ENCODE peak calls at places on chromosome 14, in four cellular contexts. One of them, this sample, is unnamed.
A peak's percentile ranks its signal among the peaks of the same experiment; 100 is the strongest.

GRCh38 chr14:93702946-93703345 is 85.3 kb downstream of the PRIMA1 start:
- DNase-seq in K562: no peak
- DNase-seq in H1: no peak
- DNase-seq in GM12878: no peak
- DNase-seq in this sample: no peak

GRCh38 chr14:94000986-94001385 is 3.9 kb downstream of the CCDC197 start:
- DNase-seq in K562: no peak
- DNase-seq in H1: no peak
- DNase-seq in GM12878: no peak
- DNase-seq in this sample: no peak

GRCh38 chr14:54312166-54312801 is 84.5 kb upstream of the CDKN3 start:
- DNase-seq in K562: no peak
- DNase-seq in H1: no peak
- DNase-seq in GM12878: no peak
- DNase-seq in this sample: peak; percentile 62

GRCh38 chr14:19949218-19949617 is 18.5 kb downstream of the OR4K1 start:
- DNase-seq in K562: no peak
- DNase-seq in H1: no peak
- DNase-seq in GM12878: no peak
- DNase-seq in this sample: no peak

GRCh38 chr14:76855066-76855465 is 28.9 kb downstream of the LRRC74A start:
- DNase-seq in K562: no peak
- DNase-seq in H1: no peak
- DNase-seq in GM12878: no peak
- DNase-seq in this sample: no peak

GRCh38 chr14:85474431-85474830 is 55.5 kb upstream of the FLRT2 start:
- DNase-seq in K562: no peak
- DNase-seq in H1: no peak
- DNase-seq in GM12878: no peak
- DNase-seq in this sample: no peak

GRCh38 chr14:23580948-23581281 is 2.3 kb upstream of the JPH4 start:
- DNase-seq in K562: no peak
- DNase-seq in H1: no peak
- DNase-seq in GM12878: no peak
- DNase-seq in this sample: peak; percentile 43

GRCh38 chr14:105859717-105860614 is 333.6 kb downstream of the TMEM121 start:
- DNase-seq in K562: no peak
- DNase-seq in H1: no peak
- DNase-seq in GM12878: no peak
- DNase-seq in this sample: no peak

GRCh38 chr14:64812412-64812811 is 67.3 kb downstream of the SPTB start:
- DNase-seq in K562: peak; percentile 46
- DNase-seq in H1: no peak
- DNase-seq in GM12878: no peak
- DNase-seq in this sample: peak; percentile 47

GRCh38 chr14:40252817-40253447 is 820.7 kb upstream of the FBXO33 start:
- DNase-seq in K562: no peak
- DNase-seq in H1: no peak
- DNase-seq in GM12878: no peak
- DNase-seq in this sample: peak; percentile 7

GRCh38 chr14:55610717-55611370 is 30.8 kb downstream of the KTN1 start:
- DNase-seq in K562: no peak
- DNase-seq in H1: no peak
- DNase-seq in GM12878: no peak
- DNase-seq in this sample: no peak

GRCh38 chr14:72633551-72633950 is 260.4 kb downstream of the DPF3 start:
- DNase-seq in K562: no peak
- DNase-seq in H1: no peak
- DNase-seq in GM12878: no peak
- DNase-seq in this sample: no peak

GRCh38 chr14:67765192-67765834 is 51.1 kb downstream of the ZFYVE26 start:
- DNase-seq in K562: no peak
- DNase-seq in H1: no peak
- DNase-seq in GM12878: no peak
- DNase-seq in this sample: no peak

GRCh38 chr14:36097356-36097755 is 79.2 kb downstream of the PTCSC3 start:
- DNase-seq in K562: no peak
- DNase-seq in H1: no peak
- DNase-seq in GM12878: no peak
- DNase-seq in this sample: no peak

GRCh38 chr14:98951031-98951430 is 321.0 kb downstream of the BCL11B start:
- DNase-seq in K562: no peak
- DNase-seq in H1: no peak
- DNase-seq in GM12878: no peak
- DNase-seq in this sample: no peak

GRCh38 chr14:78316711-78317110 is 146.5 kb downstream of the NRXN3 start:
- DNase-seq in K562: no peak
- DNase-seq in H1: no peak
- DNase-seq in GM12878: no peak
- DNase-seq in this sample: no peak

GRCh38 chr14:46818147-46818546 is 166.6 kb upstream of the RPL10L start:
- DNase-seq in K562: no peak
- DNase-seq in H1: peak; percentile 17
- DNase-seq in GM12878: no peak
- DNase-seq in this sample: no peak

GRCh38 chr14:83379371-83379770 is 1845.7 kb upstream of the SEL1L start:
- DNase-seq in K562: no peak
- DNase-seq in H1: no peak
- DNase-seq in GM12878: no peak
- DNase-seq in this sample: no peak

GRCh38 chr14:54489731-54490447 is 1.1 kb upstream of the GMFB start:
- DNase-seq in K562: no peak
- DNase-seq in H1: no peak
- DNase-seq in GM12878: no peak
- DNase-seq in this sample: no peak

GRCh38 chr14:85415015-85415712 is 114.8 kb upstream of the FLRT2 start:
- DNase-seq in K562: no peak
- DNase-seq in H1: peak; percentile 17
- DNase-seq in GM12878: no peak
- DNase-seq in this sample: no peak

GRCh38 chr14:96409701-96410100 is 17.8 kb downstream of the AK7 start:
- DNase-seq in K562: no peak
- DNase-seq in H1: no peak
- DNase-seq in GM12878: no peak
- DNase-seq in this sample: peak; percentile 71

GRCh38 chr14:52801014-52801708 is 9.8 kb upstream of the GNPNAT1 start:
- DNase-seq in K562: no peak
- DNase-seq in H1: no peak
- DNase-seq in GM12878: no peak
- DNase-seq in this sample: no peak

GRCh38 chr14:35374273-35374681 is 30.3 kb downstream of the NFKBIA start:
- DNase-seq in K562: no peak
- DNase-seq in H1: no peak
- DNase-seq in GM12878: no peak
- DNase-seq in this sample: peak; percentile 35

GRCh38 chr14:93285048-93285447 is 47.8 kb downstream of the BTBD7 start:
- DNase-seq in K562: no peak
- DNase-seq in H1: no peak
- DNase-seq in GM12878: no peak
- DNase-seq in this sample: no peak

GRCh38 chr14:85607571-85608219 is 77.8 kb downstream of the FLRT2 start:
- DNase-seq in K562: no peak
- DNase-seq in H1: no peak
- DNase-seq in GM12878: no peak
- DNase-seq in this sample: no peak

GRCh38 chr14:72638021-72638420 is 255.9 kb downstream of the DPF3 start:
- DNase-seq in K562: no peak
- DNase-seq in H1: no peak
- DNase-seq in GM12878: no peak
- DNase-seq in this sample: no peak

GRCh38 chr14:24887623-24888304 is 162.2 kb downstream of the STXBP6 start:
- DNase-seq in K562: no peak
- DNase-seq in H1: no peak
- DNase-seq in GM12878: no peak
- DNase-seq in this sample: no peak

GRCh38 chr14:98957211-98958047 is 314.6 kb downstream of the BCL11B start:
- DNase-seq in K562: no peak
- DNase-seq in H1: no peak
- DNase-seq in GM12878: no peak
- DNase-seq in this sample: no peak

GRCh38 chr14:76201162-76201561 is 49.4 kb downstream of the GPATCH2L start:
- DNase-seq in K562: no peak
- DNase-seq in H1: no peak
- DNase-seq in GM12878: no peak
- DNase-seq in this sample: no peak

GRCh38 chr14:56782701-56783100 is 27.6 kb downstream of the OTX2 start:
- DNase-seq in K562: no peak
- DNase-seq in H1: no peak
- DNase-seq in GM12878: no peak
- DNase-seq in this sample: no peak

GRCh38 chr14:24415421-24416253 is 13.8 kb downstream of the CBLN3 start:
- DNase-seq in K562: no peak
- DNase-seq in H1: no peak
- DNase-seq in GM12878: no peak
- DNase-seq in this sample: no peak

GRCh38 chr14:81441626-81442134 is 41.6 kb upstream of the STON2 start:
- DNase-seq in K562: no peak
- DNase-seq in H1: no peak
- DNase-seq in GM12878: no peak
- DNase-seq in this sample: no peak
- TF ChIP-seq EGR1 in K562: no peak
- TF ChIP-seq EGR1 in H1: no peak
- TF ChIP-seq EGR1 in GM12878: no peak
- TF ChIP-seq EGR1 in this sample: no peak

GRCh38 chr14:100282083-100282350 is 24.2 kb downstream of the SLC25A29 start:
- DNase-seq in K562: no peak
- DNase-seq in H1: no peak
- DNase-seq in GM12878: no peak
- DNase-seq in this sample: no peak
- TF ChIP-seq EGR1 in K562: no peak
- TF ChIP-seq EGR1 in H1: no peak
- TF ChIP-seq EGR1 in GM12878: no peak
- TF ChIP-seq EGR1 in this sample: no peak

GRCh38 chr14:90475298-90475697 is 78.5 kb downstream of the CALM1 start:
- DNase-seq in K562: no peak
- DNase-seq in H1: no peak
- DNase-seq in GM12878: no peak
- DNase-seq in this sample: no peak
- TF ChIP-seq EGR1 in K562: no peak
- TF ChIP-seq EGR1 in H1: no peak
- TF ChIP-seq EGR1 in GM12878: no peak
- TF ChIP-seq EGR1 in this sample: no peak

GRCh38 chr14:61388976-61389576 is 67.7 kb downstream of the PRKCH start:
- DNase-seq in K562: no peak
- DNase-seq in H1: no peak
- DNase-seq in GM12878: no peak
- DNase-seq in this sample: peak; percentile 36

GRCh38 chr14:61386173-61386772 is 64.9 kb downstream of the PRKCH start:
- DNase-seq in K562: no peak
- DNase-seq in H1: no peak
- DNase-seq in GM12878: no peak
- DNase-seq in this sample: no peak

GRCh38 chr14:61387076-61387475 is 65.7 kb downstream of the PRKCH start:
- DNase-seq in K562: no peak
- DNase-seq in H1: no peak
- DNase-seq in GM12878: no peak
- DNase-seq in this sample: no peak

GRCh38 chr14:61391119-61391518 is 69.7 kb downstream of the PRKCH start:
- DNase-seq in K562: no peak
- DNase-seq in H1: no peak
- DNase-seq in GM12878: no peak
- DNase-seq in this sample: no peak

GRCh38 chr14:61388173-61388975 is 67.0 kb downstream of the PRKCH start:
- DNase-seq in K562: no peak
- DNase-seq in H1: no peak
- DNase-seq in GM12878: peak; percentile 86
- DNase-seq in this sample: peak; percentile 26
- TF ChIP-seq EGR1 in K562: no peak
- TF ChIP-seq EGR1 in H1: no peak
- TF ChIP-seq EGR1 in GM12878: no peak
- TF ChIP-seq EGR1 in this sample: no peak

GRCh38 chr14:74391479-74391878 is 34.5 kb downstream of the SYNDIG1L start:
- DNase-seq in K562: no peak
- DNase-seq in H1: no peak
- DNase-seq in GM12878: no peak
- DNase-seq in this sample: no peak

GRCh38 chr14:74392616-74393570 is 33.1 kb downstream of the SYNDIG1L start:
- DNase-seq in K562: no peak
- DNase-seq in H1: no peak
- DNase-seq in GM12878: no peak
- DNase-seq in this sample: no peak

GRCh38 chr14:74395094-74395493 is 30.9 kb downstream of the SYNDIG1L start:
- DNase-seq in K562: no peak
- DNase-seq in H1: no peak
- DNase-seq in GM12878: no peak
- DNase-seq in this sample: no peak

GRCh38 chr14:74394549-74394948 is 31.5 kb downstream of the SYNDIG1L start:
- DNase-seq in K562: no peak
- DNase-seq in H1: no peak
- DNase-seq in GM12878: no peak
- DNase-seq in this sample: no peak

DNA sequence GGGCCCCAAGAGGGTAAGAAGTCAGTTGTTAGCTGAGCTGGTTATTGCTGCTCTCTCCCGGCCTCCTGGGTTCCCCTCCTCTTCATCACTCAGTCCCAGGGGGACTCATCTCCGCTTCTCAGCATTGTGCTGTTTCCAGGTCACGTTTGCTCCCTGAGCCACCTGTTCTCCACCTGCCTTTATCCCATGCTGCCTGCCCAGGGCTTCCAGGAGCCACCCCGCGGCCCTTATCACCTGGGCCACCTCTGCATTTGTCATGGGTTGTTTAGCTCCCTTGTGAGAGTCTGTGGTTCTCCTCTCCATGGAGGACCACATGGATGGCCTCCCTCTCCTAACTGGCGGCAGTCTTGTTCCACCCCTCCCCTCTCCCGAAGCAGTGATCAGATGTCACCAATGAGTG is 36.0 kb downstream of the SYNDIG1L start:
- DNase-seq in K562: no peak
- DNase-seq in H1: no peak
- DNase-seq in GM12878: no peak
- DNase-seq in this sample: no peak
- TF ChIP-seq EGR1 in K562: no peak
- TF ChIP-seq EGR1 in H1: no peak
- TF ChIP-seq EGR1 in GM12878: no peak
- TF ChIP-seq EGR1 in this sample: no peak

DNA sequence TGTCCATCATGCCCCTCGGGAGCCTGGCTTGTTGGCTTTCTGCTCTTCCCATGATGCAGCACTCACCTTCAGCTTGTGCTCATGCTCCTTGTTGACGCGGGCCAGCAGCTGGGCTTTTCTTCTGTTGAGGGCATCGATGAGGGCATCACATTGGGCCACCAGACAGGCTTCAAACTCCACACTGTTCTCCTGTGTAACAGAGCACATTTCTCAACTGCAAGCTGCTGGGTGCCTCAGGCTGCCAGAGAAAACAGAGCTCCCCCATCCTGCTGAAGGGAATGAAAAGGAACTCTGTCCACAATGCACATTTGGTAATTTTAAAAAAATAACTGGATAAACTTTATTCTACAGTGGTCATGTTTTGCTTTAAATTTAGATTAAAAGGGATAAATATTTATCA is 72.1 kb downstream of the TRIM9 start:
- DNase-seq in K562: no peak
- DNase-seq in H1: no peak
- DNase-seq in GM12878: no peak
- DNase-seq in this sample: no peak
- TF ChIP-seq EGR1 in K562: no peak
- TF ChIP-seq EGR1 in H1: no peak
- TF ChIP-seq EGR1 in GM12878: no peak
- TF ChIP-seq EGR1 in this sample: no peak

GRCh38 chr14:90168425-90169105 is 87.8 kb upstream of the PSMC1 start:
- DNase-seq in K562: no peak
- DNase-seq in H1: no peak
- DNase-seq in GM12878: no peak
- DNase-seq in this sample: no peak
- TF ChIP-seq EGR1 in K562: no peak
- TF ChIP-seq EGR1 in H1: no peak
- TF ChIP-seq EGR1 in GM12878: no peak
- TF ChIP-seq EGR1 in this sample: no peak